ENCODE peak calls at places on chromosomes 5 and 9, in four cellular contexts. One of them, this sample, is unnamed.

GRCh38 chr9:134707031-134707680 is 65.6 kb downstream of the COL5A1 start:
- DNase-seq in CD4-positive, alpha-beta memory T cell: no peak
- DNase-seq in H7: no peak
- DNase-seq in neuronal stem cell: no peak
- DNase-seq in this sample: peak; percentile 62

GRCh38 chr5:119398713-119399492 is 43.1 kb downstream of the TNFAIP8 start:
- DNase-seq in H7: no peak
- DNase-seq in CD4-positive, alpha-beta memory T cell: no peak
- DNase-seq in neuronal stem cell: no peak
- DNase-seq in this sample: no peak

GRCh38 chr5:134267366-134268018 is 41.6 kb upstream of the PPP2CA start:
- DNase-seq in H7: no peak
- DNase-seq in neuronal stem cell: no peak
- DNase-seq in CD4-positive, alpha-beta memory T cell: no peak
- DNase-seq in this sample: no peak

GRCh38 chr9:133276923-133277322 is 1.9 kb upstream of the ABO start:
- DNase-seq in CD4-positive, alpha-beta memory T cell: no peak
- DNase-seq in H7: no peak
- DNase-seq in neuronal stem cell: no peak
- DNase-seq in this sample: no peak

GRCh38 chr9:131097948-131098278 is 1.6 kb downstream of the AIF1L start:
- DNase-seq in H7: peak; percentile 60
- DNase-seq in CD4-positive, alpha-beta memory T cell: no peak
- DNase-seq in neuronal stem cell: no peak
- DNase-seq in this sample: no peak

GRCh38 chr9:34486572-34486971 is 28.0 kb downstream of the DNAI1 start:
- DNase-seq in H7: no peak
- DNase-seq in CD4-positive, alpha-beta memory T cell: no peak
- DNase-seq in neuronal stem cell: no peak
- DNase-seq in this sample: no peak

GRCh38 chr9:36928210-36928609 is 105.9 kb downstream of the PAX5 start:
- DNase-seq in neuronal stem cell: no peak
- DNase-seq in H7: no peak
- DNase-seq in CD4-positive, alpha-beta memory T cell: no peak
- DNase-seq in this sample: no peak

GRCh38 chr5:72510610-72511121 is 3.5 kb upstream of the ZNF366 start:
- DNase-seq in neuronal stem cell: no peak
- DNase-seq in H7: no peak
- DNase-seq in CD4-positive, alpha-beta memory T cell: no peak
- DNase-seq in this sample: no peak

GRCh38 chr5:154899107-154899816 is 38.7 kb downstream of the GEMIN5 start:
- DNase-seq in H7: no peak
- DNase-seq in neuronal stem cell: no peak
- DNase-seq in CD4-positive, alpha-beta memory T cell: no peak
- DNase-seq in this sample: no peak

GRCh38 chr9:35162605-35163315 is 951 bp downstream of the UNC13B start:
- DNase-seq in neuronal stem cell: peak; percentile 0
- DNase-seq in CD4-positive, alpha-beta memory T cell: peak; percentile 13
- DNase-seq in H7: no peak
- DNase-seq in this sample: peak; percentile 64

GRCh38 chr5:6576861-6577501 is 55.9 kb downstream of the NSUN2 start:
- DNase-seq in H7: peak; percentile 73
- DNase-seq in neuronal stem cell: no peak
- DNase-seq in CD4-positive, alpha-beta memory T cell: no peak
- DNase-seq in this sample: peak; percentile 2

GRCh38 chr5:73443725-73444498 is 4.7 kb downstream of the FOXD1 start:
- DNase-seq in CD4-positive, alpha-beta memory T cell: no peak
- DNase-seq in H7: peak; percentile 86
- DNase-seq in neuronal stem cell: no peak
- DNase-seq in this sample: no peak

GRCh38 chr5:79871721-79872120 is 119.3 kb downstream of the MTX3 start:
- DNase-seq in H7: no peak
- DNase-seq in CD4-positive, alpha-beta memory T cell: no peak
- DNase-seq in neuronal stem cell: no peak
- DNase-seq in this sample: no peak

GRCh38 chr5:114362977-114363721 is 1.3 kb downstream of the KCNN2 start:
- DNase-seq in CD4-positive, alpha-beta memory T cell: no peak
- DNase-seq in H7: peak; percentile 19
- DNase-seq in neuronal stem cell: peak; percentile 11
- DNase-seq in this sample: no peak

GRCh38 chr5:3362606-3362910 is 233.1 kb upstream of the IRX1 start:
- DNase-seq in CD4-positive, alpha-beta memory T cell: no peak
- DNase-seq in H7: no peak
- DNase-seq in neuronal stem cell: no peak
- DNase-seq in this sample: no peak

GRCh38 chr9:78406933-78407332 is 110.0 kb downstream of the PSAT1 start:
- DNase-seq in neuronal stem cell: no peak
- DNase-seq in H7: no peak
- DNase-seq in CD4-positive, alpha-beta memory T cell: no peak
- DNase-seq in this sample: no peak

GRCh38 chr5:66339896-66340295 is 195.8 kb downstream of the SREK1 start:
- DNase-seq in neuronal stem cell: no peak
- DNase-seq in H7: no peak
- DNase-seq in CD4-positive, alpha-beta memory T cell: no peak
- DNase-seq in this sample: no peak

GRCh38 chr9:68802525-68803015 is 97.5 kb downstream of the PIP5K1B start:
- DNase-seq in neuronal stem cell: no peak
- DNase-seq in H7: no peak
- DNase-seq in CD4-positive, alpha-beta memory T cell: no peak
- DNase-seq in this sample: no peak

GRCh38 chr5:147407094-147407681 is 102.7 kb downstream of the DPYSL3 start:
- DNase-seq in H7: no peak
- DNase-seq in neuronal stem cell: no peak
- DNase-seq in CD4-positive, alpha-beta memory T cell: no peak
- DNase-seq in this sample: no peak

GRCh38 chr5:96537386-96537785 is 104.3 kb upstream of the PCSK1 start:
- DNase-seq in H7: no peak
- DNase-seq in neuronal stem cell: no peak
- DNase-seq in CD4-positive, alpha-beta memory T cell: peak; percentile 74
- DNase-seq in this sample: no peak

GRCh38 chr9:121529237-121529987 is 29.8 kb upstream of the GGTA1 start:
- DNase-seq in CD4-positive, alpha-beta memory T cell: no peak
- DNase-seq in neuronal stem cell: no peak
- DNase-seq in H7: no peak
- DNase-seq in this sample: no peak

GRCh38 chr5:53480474-53481353 is at the start of gene FST:
- DNase-seq in H7: peak; percentile 77
- DNase-seq in neuronal stem cell: peak; percentile 72
- DNase-seq in CD4-positive, alpha-beta memory T cell: peak; percentile 16
- DNase-seq in this sample: no peak

GRCh38 chr9:136533775-136534157 is 12.1 kb downstream of the NOTCH1 start:
- DNase-seq in neuronal stem cell: no peak
- DNase-seq in H7: no peak
- DNase-seq in CD4-positive, alpha-beta memory T cell: peak; percentile 58
- DNase-seq in this sample: no peak

GRCh38 chr9:124390812-124391658 is 24.2 kb downstream of the PSMB7 start:
- DNase-seq in CD4-positive, alpha-beta memory T cell: no peak
- DNase-seq in neuronal stem cell: no peak
- DNase-seq in H7: no peak
- DNase-seq in this sample: no peak

GRCh38 chr5:43631182-43631910 is 28.4 kb downstream of the NNT start:
- DNase-seq in H7: peak; percentile 25
- DNase-seq in neuronal stem cell: peak; percentile 65
- DNase-seq in CD4-positive, alpha-beta memory T cell: peak; percentile 36
- DNase-seq in this sample: peak; percentile 44

GRCh38 chr9:71326360-71326759 is 204.9 kb upstream of the TRPM3 start:
- DNase-seq in H7: no peak
- DNase-seq in neuronal stem cell: no peak
- DNase-seq in CD4-positive, alpha-beta memory T cell: no peak
- DNase-seq in this sample: no peak

GRCh38 chr9:70760228-70760627 is 345.8 kb upstream of the KLF9 start:
- DNase-seq in CD4-positive, alpha-beta memory T cell: no peak
- DNase-seq in neuronal stem cell: no peak
- DNase-seq in H7: no peak
- DNase-seq in this sample: no peak

GRCh38 chr9:8659121-8659520 is 859.5 kb upstream of the DMAC1 start:
- DNase-seq in neuronal stem cell: no peak
- DNase-seq in H7: no peak
- DNase-seq in CD4-positive, alpha-beta memory T cell: no peak
- DNase-seq in this sample: no peak

GRCh38 chr9:131981116-131981847 is 98.4 kb downstream of the MED27 start:
- DNase-seq in CD4-positive, alpha-beta memory T cell: no peak
- DNase-seq in neuronal stem cell: no peak
- DNase-seq in H7: no peak
- DNase-seq in this sample: no peak

GRCh38 chr5:61675015-61675692 is 343.1 kb downstream of the ZSWIM6 start:
- DNase-seq in neuronal stem cell: peak; percentile 63
- DNase-seq in H7: peak; percentile 45
- DNase-seq in CD4-positive, alpha-beta memory T cell: no peak
- DNase-seq in this sample: peak; percentile 40

GRCh38 chr9:109401169-109401989 is 80.5 kb upstream of the EPB41L4B start:
- DNase-seq in CD4-positive, alpha-beta memory T cell: no peak
- DNase-seq in H7: peak; percentile 85
- DNase-seq in neuronal stem cell: peak; percentile 63
- DNase-seq in this sample: peak; percentile 18

GRCh38 chr5:174510771-174511453 is 213.5 kb upstream of the MSX2 start:
- DNase-seq in H7: no peak
- DNase-seq in neuronal stem cell: no peak
- DNase-seq in CD4-positive, alpha-beta memory T cell: no peak
- DNase-seq in this sample: no peak

GRCh38 chr5:14665110-14665822 is 748 bp downstream of the OTULIN start:
- DNase-seq in neuronal stem cell: peak; percentile 26
- DNase-seq in H7: no peak
- DNase-seq in CD4-positive, alpha-beta memory T cell: peak; percentile 17
- DNase-seq in this sample: no peak

GRCh38 chr9:71747572-71747971 is 20.7 kb downstream of the CEMIP2 start:
- DNase-seq in CD4-positive, alpha-beta memory T cell: no peak
- DNase-seq in H7: no peak
- DNase-seq in neuronal stem cell: no peak
- DNase-seq in this sample: no peak

GRCh38 chr9:72315510-72316287 is 49.3 kb downstream of the ZFAND5 start:
- DNase-seq in H7: peak; percentile 25
- DNase-seq in neuronal stem cell: peak; percentile 41
- DNase-seq in CD4-positive, alpha-beta memory T cell: no peak
- DNase-seq in this sample: peak; percentile 97

GRCh38 chr9:928363-929042 is 48.0 kb upstream of the DMRT3 start:
- DNase-seq in CD4-positive, alpha-beta memory T cell: no peak
- DNase-seq in neuronal stem cell: no peak
- DNase-seq in H7: peak; percentile 67
- DNase-seq in this sample: no peak

GRCh38 chr9:69035438-69036316 is at the start of gene FXN:
- DNase-seq in H7: peak; percentile 94
- DNase-seq in CD4-positive, alpha-beta memory T cell: peak; percentile 82
- DNase-seq in neuronal stem cell: peak; percentile 78
- DNase-seq in this sample: no peak

GRCh38 chr5:83492331-83492730 is 20.8 kb downstream of the VCAN start:
- DNase-seq in H7: no peak
- DNase-seq in CD4-positive, alpha-beta memory T cell: no peak
- DNase-seq in neuronal stem cell: no peak
- DNase-seq in this sample: no peak

GRCh38 chr5:153617190-153617589 is 126.7 kb downstream of the GRIA1 start:
- DNase-seq in H7: no peak
- DNase-seq in neuronal stem cell: no peak
- DNase-seq in CD4-positive, alpha-beta memory T cell: no peak
- DNase-seq in this sample: no peak

GRCh38 chr9:6962164-6962563 is 204.4 kb downstream of the KDM4C start:
- DNase-seq in H7: no peak
- DNase-seq in neuronal stem cell: no peak
- DNase-seq in CD4-positive, alpha-beta memory T cell: no peak
- DNase-seq in this sample: no peak

GRCh38 chr9:89778100-89779085 is 173.6 kb downstream of the GADD45G start:
- DNase-seq in neuronal stem cell: no peak
- DNase-seq in CD4-positive, alpha-beta memory T cell: no peak
- DNase-seq in H7: no peak
- DNase-seq in this sample: no peak
- H3K4me3 ChIP-seq in neuronal stem cell: no peak overlapping the region
- H3K4me3 ChIP-seq in CD4-positive, alpha-beta memory T cell: no peak overlapping the region
- H3K4me3 ChIP-seq in H7: no peak overlapping the region
- H3K4me3 ChIP-seq in this sample: no peak overlapping the region

DNA sequence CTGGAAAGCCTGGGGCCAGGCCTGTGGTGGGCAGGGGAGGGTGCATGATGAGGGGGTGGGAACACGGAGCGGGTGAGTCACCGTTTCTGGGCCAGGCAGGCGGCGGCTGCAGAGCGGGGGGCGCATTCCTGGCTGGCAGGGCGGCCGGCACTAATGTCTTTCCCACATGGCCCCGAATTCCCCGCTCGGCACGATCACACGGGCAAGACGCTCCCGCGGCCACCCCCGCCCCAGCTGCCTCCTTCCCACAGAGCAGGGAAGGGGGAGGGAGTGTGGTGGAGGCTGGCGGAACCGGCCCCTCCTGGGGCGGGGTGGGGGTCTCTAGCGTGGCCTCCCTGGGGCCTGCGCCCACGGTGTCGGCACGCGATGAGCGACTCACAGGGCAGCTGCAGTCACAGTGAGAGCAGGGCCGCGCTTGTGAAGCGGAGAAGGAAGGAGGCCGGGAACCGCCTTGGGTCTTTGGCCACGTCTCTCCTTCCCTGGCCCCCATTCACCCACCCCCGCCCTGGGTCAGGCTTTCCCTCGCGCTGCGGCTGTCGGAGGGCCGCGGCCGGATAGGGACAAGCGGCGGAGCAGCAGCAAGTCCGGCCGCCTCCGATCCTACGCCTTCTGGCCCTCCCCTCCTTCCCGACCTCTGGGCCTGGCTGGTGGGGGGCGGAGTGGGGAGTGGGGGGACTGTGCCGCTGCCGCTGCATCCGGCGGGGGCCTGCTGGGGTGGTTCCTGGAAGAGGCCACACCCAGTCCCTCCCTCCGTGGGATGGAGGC is 48.9 kb downstream of the CXXC5 start:
- DNase-seq in CD4-positive, alpha-beta memory T cell: no peak
- DNase-seq in neuronal stem cell: no peak
- DNase-seq in H7: peak; percentile 94
- DNase-seq in this sample: peak; percentile 92
- H3K4me3 ChIP-seq in CD4-positive, alpha-beta memory T cell: no peak overlapping the region
- H3K4me3 ChIP-seq in neuronal stem cell: no peak overlapping the region
- H3K4me3 ChIP-seq in H7: peak overlapping the region; percentile 39
- H3K4me3 ChIP-seq in this sample: peak overlapping the region; percentile 30

GRCh38 chr9:113955076-113955752 is 79.1 kb downstream of the ZNF618 start:
- DNase-seq in H7: no peak
- DNase-seq in neuronal stem cell: no peak
- DNase-seq in CD4-positive, alpha-beta memory T cell: no peak
- DNase-seq in this sample: peak; percentile 52
- H3K4me3 ChIP-seq in H7: no peak overlapping the region
- H3K4me3 ChIP-seq in neuronal stem cell: no peak overlapping the region
- H3K4me3 ChIP-seq in CD4-positive, alpha-beta memory T cell: no peak overlapping the region
- H3K4me3 ChIP-seq in this sample: peak overlapping the region; percentile 2

DNA sequence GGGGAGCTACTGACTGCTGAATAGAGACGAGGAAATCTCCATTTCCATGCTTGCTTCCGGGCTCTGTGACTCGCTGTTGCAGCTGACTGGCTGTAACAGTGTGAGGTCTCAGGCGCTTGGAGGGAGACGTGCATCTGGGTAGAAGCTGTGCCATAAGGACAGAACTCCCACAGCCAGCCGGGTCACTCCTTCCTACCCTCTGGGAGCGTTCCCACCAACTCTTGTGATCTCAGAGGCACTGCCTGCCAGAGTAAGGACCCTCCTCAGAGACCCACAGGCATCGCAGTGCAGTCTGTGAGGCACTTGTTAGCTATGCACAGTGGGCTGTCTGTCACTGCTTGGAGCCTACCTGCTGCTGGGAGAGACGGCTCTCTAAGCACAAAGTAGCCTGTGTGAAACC is 203.4 kb upstream of the SEMA6A start:
- DNase-seq in H7: peak; percentile 32
- DNase-seq in neuronal stem cell: no peak
- DNase-seq in CD4-positive, alpha-beta memory T cell: no peak
- DNase-seq in this sample: no peak
- H3K4me3 ChIP-seq in H7: no peak overlapping the region
- H3K4me3 ChIP-seq in neuronal stem cell: no peak overlapping the region
- H3K4me3 ChIP-seq in CD4-positive, alpha-beta memory T cell: no peak overlapping the region
- H3K4me3 ChIP-seq in this sample: no peak overlapping the region

This sample was measured in retinal pigment epithelial cell.